ENCODE peak calls at places on chromosome 7, in five cellular contexts. One of them, this sample, is unnamed. For H3K9me3, the result is how much of the 10 kb centered on the place peaks cover.

GRCh38 chr7:100446040-100446439 is 9.7 kb upstream of the PPP1R35 start:
- DNase-seq in GM23248: peak
- DNase-seq in osteoblast: peak
- DNase-seq in OCI-LY7: no peak
- DNase-seq in IMR-90: peak
- DNase-seq in this sample: no peak

GRCh38 chr7:33024189-33024757 is 38.3 kb downstream of the NT5C3A start:
- DNase-seq in IMR-90: peak
- DNase-seq in OCI-LY7: no peak
- DNase-seq in GM23248: no peak
- DNase-seq in osteoblast: no peak
- DNase-seq in this sample: no peak

GRCh38 chr7:120990468-120991118 is 2.1 kb downstream of the CPED1 start:
- DNase-seq in osteoblast: no peak
- DNase-seq in GM23248: peak
- DNase-seq in OCI-LY7: no peak
- DNase-seq in IMR-90: peak
- DNase-seq in this sample: no peak

GRCh38 chr7:101691822-101692384 is 62.8 kb upstream of the MYL10 start:
- DNase-seq in osteoblast: peak
- DNase-seq in IMR-90: no peak
- DNase-seq in OCI-LY7: no peak
- DNase-seq in GM23248: no peak
- DNase-seq in this sample: no peak

GRCh38 chr7:84738583-84739150 is 448.2 kb downstream of the SEMA3D start:
- DNase-seq in GM23248: no peak
- DNase-seq in IMR-90: no peak
- DNase-seq in OCI-LY7: no peak
- DNase-seq in osteoblast: no peak
- DNase-seq in this sample: no peak

GRCh38 chr7:1931951-1932270 is 261.8 kb downstream of the ELFN1 start:
- DNase-seq in osteoblast: no peak
- DNase-seq in OCI-LY7: no peak
- DNase-seq in GM23248: no peak
- DNase-seq in IMR-90: no peak
- DNase-seq in this sample: no peak

GRCh38 chr7:18153183-18153748 is 125.6 kb upstream of the PRPS1L1 start:
- DNase-seq in osteoblast: no peak
- DNase-seq in GM23248: no peak
- DNase-seq in IMR-90: no peak
- DNase-seq in OCI-LY7: no peak
- DNase-seq in this sample: no peak

GRCh38 chr7:13742126-13742525 is 247.3 kb downstream of the ETV1 start:
- DNase-seq in OCI-LY7: no peak
- DNase-seq in IMR-90: peak
- DNase-seq in osteoblast: peak
- DNase-seq in GM23248: peak
- DNase-seq in this sample: no peak

GRCh38 chr7:117630501-117630900 is 150.7 kb downstream of the CFTR start:
- DNase-seq in OCI-LY7: no peak
- DNase-seq in IMR-90: no peak
- DNase-seq in osteoblast: no peak
- DNase-seq in GM23248: no peak
- DNase-seq in this sample: no peak

GRCh38 chr7:131489881-131490280 is 66.5 kb downstream of the PODXL start:
- DNase-seq in IMR-90: no peak
- DNase-seq in OCI-LY7: no peak
- DNase-seq in osteoblast: no peak
- DNase-seq in GM23248: no peak
- DNase-seq in this sample: no peak

GRCh38 chr7:4849390-4849789 is 12.4 kb downstream of the PAPOLB start:
- DNase-seq in osteoblast: no peak
- DNase-seq in GM23248: peak
- DNase-seq in IMR-90: peak
- DNase-seq in OCI-LY7: peak
- DNase-seq in this sample: peak

GRCh38 chr7:79785556-79785955 is 332.1 kb upstream of the MAGI2 start:
- DNase-seq in OCI-LY7: no peak
- DNase-seq in osteoblast: no peak
- DNase-seq in GM23248: peak
- DNase-seq in IMR-90: peak
- DNase-seq in this sample: no peak

GRCh38 chr7:5143106-5143505 is 46.9 kb upstream of the WIPI2 start:
- DNase-seq in osteoblast: no peak
- DNase-seq in IMR-90: no peak
- DNase-seq in OCI-LY7: no peak
- DNase-seq in GM23248: no peak
- DNase-seq in this sample: no peak

GRCh38 chr7:81333004-81333403 is 414.2 kb upstream of the SEMA3C start:
- DNase-seq in OCI-LY7: no peak
- DNase-seq in osteoblast: peak
- DNase-seq in IMR-90: peak
- DNase-seq in GM23248: peak
- DNase-seq in this sample: peak

GRCh38 chr7:88322151-88322550 is 15.5 kb upstream of the STEAP4 start:
- DNase-seq in osteoblast: no peak
- DNase-seq in OCI-LY7: no peak
- DNase-seq in GM23248: no peak
- DNase-seq in IMR-90: no peak
- DNase-seq in this sample: no peak

GRCh38 chr7:131431289-131431688 is 103.6 kb downstream of the MKLN1 start:
- DNase-seq in IMR-90: peak
- DNase-seq in osteoblast: peak
- DNase-seq in GM23248: peak
- DNase-seq in OCI-LY7: no peak
- DNase-seq in this sample: no peak

GRCh38 chr7:840001-840600 is 7.8 kb downstream of the SUN1 start:
- DNase-seq in osteoblast: peak
- DNase-seq in IMR-90: no peak
- DNase-seq in GM23248: no peak
- DNase-seq in OCI-LY7: no peak
- DNase-seq in this sample: no peak
- H3K4me2 ChIP-seq in osteoblast: no peak
- H3K4me2 ChIP-seq in IMR-90: no peak
- H3K4me2 ChIP-seq in GM23248: no peak
- H3K4me2 ChIP-seq in OCI-LY7: no peak
- H3K4me2 ChIP-seq in this sample: no peak

GRCh38 chr7:151062399-151063211 is 3.2 kb downstream of the SLC4A2 start:
- DNase-seq in IMR-90: peak
- DNase-seq in OCI-LY7: no peak
- DNase-seq in GM23248: peak
- DNase-seq in osteoblast: peak
- DNase-seq in this sample: no peak

GRCh38 chr7:151060113-151060415 is 675 bp downstream of the SLC4A2 start:
- DNase-seq in IMR-90: no peak
- DNase-seq in osteoblast: peak
- DNase-seq in OCI-LY7: no peak
- DNase-seq in GM23248: no peak
- DNase-seq in this sample: no peak

GRCh38 chr7:151060416-151061234 is 1.2 kb downstream of the SLC4A2 start:
- DNase-seq in OCI-LY7: peak
- DNase-seq in GM23248: peak
- DNase-seq in osteoblast: peak
- DNase-seq in IMR-90: no peak
- DNase-seq in this sample: peak

GRCh38 chr7:151062111-151062398 is 2.7 kb downstream of the SLC4A2 start:
- DNase-seq in OCI-LY7: no peak
- DNase-seq in GM23248: no peak
- DNase-seq in IMR-90: no peak
- DNase-seq in osteoblast: no peak
- DNase-seq in this sample: no peak

GRCh38 chr7:151061241-151062110 is 2.1 kb downstream of the SLC4A2 start:
- DNase-seq in OCI-LY7: no peak
- DNase-seq in IMR-90: no peak
- DNase-seq in GM23248: no peak
- DNase-seq in osteoblast: no peak
- DNase-seq in this sample: no peak
- H3K4me3 ChIP-seq in OCI-LY7: peak
- H3K4me3 ChIP-seq in IMR-90: peak
- H3K4me3 ChIP-seq in GM23248: peak
- H3K4me3 ChIP-seq in osteoblast: peak
- H3K4me3 ChIP-seq in this sample: no peak

GRCh38 chr7:157970744-157971143 is 616.9 kb downstream of the PTPRN2 start:
- DNase-seq in osteoblast: peak
- DNase-seq in OCI-LY7: no peak
- DNase-seq in GM23248: no peak
- DNase-seq in IMR-90: no peak
- DNase-seq in this sample: no peak
- H3K9me3 ChIP-seq in osteoblast: under half
- H3K9me3 ChIP-seq in OCI-LY7: under half
- H3K9me3 ChIP-seq in GM23248: under half
- H3K9me3 ChIP-seq in IMR-90: under half
- H3K9me3 ChIP-seq in this sample: under half

GRCh38 chr7:157627033-157627432 is 290.2 kb downstream of the DNAJB6 start:
- DNase-seq in GM23248: no peak
- DNase-seq in osteoblast: peak
- DNase-seq in IMR-90: no peak
- DNase-seq in OCI-LY7: no peak
- DNase-seq in this sample: no peak
- H3K4me2 ChIP-seq in GM23248: no peak
- H3K4me2 ChIP-seq in osteoblast: no peak
- H3K4me2 ChIP-seq in IMR-90: no peak
- H3K4me2 ChIP-seq in OCI-LY7: no peak
- H3K4me2 ChIP-seq in this sample: no peak

DNA sequence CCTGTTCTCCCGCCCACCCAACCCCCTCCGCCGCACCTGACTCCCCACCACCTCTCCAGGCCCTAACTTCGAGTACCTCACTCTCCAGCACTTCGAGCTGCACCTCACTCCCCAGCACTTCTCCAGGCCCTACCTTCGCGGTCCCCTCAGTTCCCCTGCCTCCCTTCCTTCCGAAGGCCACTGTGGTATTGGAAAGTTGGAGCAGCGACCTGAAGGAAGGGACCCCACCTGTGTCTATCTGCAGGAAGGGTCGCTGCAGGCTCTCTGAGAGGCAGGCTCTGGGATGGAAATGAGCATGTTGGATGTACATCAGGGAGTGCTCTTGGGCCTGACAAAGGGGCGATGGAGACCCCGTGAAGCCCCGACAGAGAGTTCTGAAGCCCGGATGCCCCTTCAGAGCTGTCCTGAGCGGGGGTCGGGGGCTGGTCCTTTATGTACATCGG is 122.2 kb downstream of the PRKAG2 start:
- DNase-seq in GM23248: no peak
- DNase-seq in OCI-LY7: no peak
- DNase-seq in IMR-90: no peak
- DNase-seq in osteoblast: no peak
- DNase-seq in this sample: no peak
- H3K4me3 ChIP-seq in GM23248: no peak
- H3K4me3 ChIP-seq in OCI-LY7: no peak
- H3K4me3 ChIP-seq in IMR-90: no peak
- H3K4me3 ChIP-seq in osteoblast: no peak
- H3K4me3 ChIP-seq in this sample: no peak

GRCh38 chr7:153522261-153522660 is 529.9 kb upstream of the DPP6 start:
- DNase-seq in OCI-LY7: no peak
- DNase-seq in IMR-90: no peak
- DNase-seq in osteoblast: peak
- DNase-seq in GM23248: no peak
- DNase-seq in this sample: no peak

GRCh38 chr7:153515359-153515758 is 536.8 kb upstream of the DPP6 start:
- DNase-seq in IMR-90: no peak
- DNase-seq in GM23248: no peak
- DNase-seq in OCI-LY7: no peak
- DNase-seq in osteoblast: no peak
- DNase-seq in this sample: no peak

GRCh38 chr7:153521370-153521769 is 530.8 kb upstream of the DPP6 start:
- DNase-seq in osteoblast: no peak
- DNase-seq in OCI-LY7: no peak
- DNase-seq in IMR-90: no peak
- DNase-seq in GM23248: no peak
- DNase-seq in this sample: no peak

GRCh38 chr7:153514006-153514405 is 538.2 kb upstream of the DPP6 start:
- DNase-seq in OCI-LY7: no peak
- DNase-seq in IMR-90: no peak
- DNase-seq in GM23248: no peak
- DNase-seq in osteoblast: no peak
- DNase-seq in this sample: no peak

GRCh38 chr7:153518201-153518984 is 533.8 kb upstream of the DPP6 start:
- DNase-seq in osteoblast: no peak
- DNase-seq in OCI-LY7: no peak
- DNase-seq in IMR-90: no peak
- DNase-seq in GM23248: no peak
- DNase-seq in this sample: no peak
- H3K9me3 ChIP-seq in osteoblast: under half
- H3K9me3 ChIP-seq in OCI-LY7: under half
- H3K9me3 ChIP-seq in IMR-90: under half
- H3K9me3 ChIP-seq in GM23248: under half
- H3K9me3 ChIP-seq in this sample: under half

GRCh38 chr7:114086906-114087651 is 168.3 kb upstream of the PPP1R3A start:
- DNase-seq in IMR-90: peak
- DNase-seq in OCI-LY7: no peak
- DNase-seq in osteoblast: peak
- DNase-seq in GM23248: peak
- DNase-seq in this sample: peak

GRCh38 chr7:114086491-114086905 is 167.7 kb upstream of the PPP1R3A start:
- DNase-seq in GM23248: peak
- DNase-seq in osteoblast: peak
- DNase-seq in IMR-90: no peak
- DNase-seq in OCI-LY7: no peak
- DNase-seq in this sample: no peak

GRCh38 chr7:114084381-114085312 is 165.8 kb upstream of the PPP1R3A start:
- DNase-seq in IMR-90: no peak
- DNase-seq in GM23248: peak
- DNase-seq in osteoblast: peak
- DNase-seq in OCI-LY7: no peak
- DNase-seq in this sample: peak

GRCh38 chr7:114085313-114085591 is 166.4 kb upstream of the PPP1R3A start:
- DNase-seq in GM23248: no peak
- DNase-seq in OCI-LY7: no peak
- DNase-seq in IMR-90: no peak
- DNase-seq in osteoblast: no peak
- DNase-seq in this sample: no peak

DNA sequence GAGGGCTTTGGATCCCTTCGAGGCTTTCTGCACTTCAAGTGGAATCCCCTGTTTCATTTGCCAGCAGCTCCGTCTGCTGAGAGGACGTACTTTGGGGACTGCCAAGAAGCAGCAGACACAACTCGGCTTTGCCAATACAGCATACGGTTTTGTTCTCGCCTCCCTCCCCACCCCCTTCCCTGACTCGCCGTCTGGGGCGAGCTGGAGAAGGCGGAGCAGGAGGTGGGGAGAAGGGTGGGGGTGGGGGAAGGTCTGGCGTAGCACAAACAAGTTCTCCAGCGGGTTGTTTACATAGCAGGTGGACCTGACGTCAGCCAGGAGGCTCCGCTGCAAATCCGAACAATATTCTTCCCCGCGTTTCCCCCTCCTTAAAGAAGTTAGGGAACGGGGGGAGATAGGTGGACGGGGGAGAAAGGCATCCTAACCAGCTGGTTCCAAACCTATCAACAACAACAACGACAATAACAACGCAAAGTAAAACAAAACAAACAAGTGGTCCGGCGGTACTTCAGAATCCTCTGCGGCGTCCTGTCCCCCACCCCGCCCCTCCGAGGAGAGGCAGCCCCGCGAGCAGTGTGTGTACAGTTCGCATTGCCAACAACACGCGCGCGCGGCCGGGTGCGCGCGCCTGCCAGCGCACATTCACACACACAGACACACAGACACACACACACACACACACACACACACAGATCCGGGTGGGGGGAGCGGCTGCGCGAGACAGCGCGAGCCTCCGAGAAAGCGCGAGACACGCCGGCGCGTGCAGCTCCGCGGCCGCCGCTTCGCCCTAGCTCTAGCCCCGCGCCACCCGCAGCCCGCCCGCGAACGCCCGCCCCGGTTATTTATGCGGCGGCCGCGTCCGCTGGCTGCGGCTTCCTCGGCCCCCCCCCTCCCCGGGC is 167.0 kb upstream of the PPP1R3A start:
- DNase-seq in GM23248: peak
- DNase-seq in IMR-90: peak
- DNase-seq in OCI-LY7: no peak
- DNase-seq in osteoblast: peak
- DNase-seq in this sample: peak
- H3K4me2 ChIP-seq in GM23248: peak
- H3K4me2 ChIP-seq in IMR-90: peak
- H3K4me2 ChIP-seq in OCI-LY7: no peak
- H3K4me2 ChIP-seq in osteoblast: peak
- H3K4me2 ChIP-seq in this sample: peak